ENCODE peak calls at places on chromosomes 7 and 10, in four cellular contexts. A, B, S and J are unnamed samples.

GRCh38 chr7:23712368-23713284 is 2.6 kb downstream of the STK31 start:
- DNase-seq in A (no peak), B (peak; percentile 53), S (peak; percentile 29), J (peak; percentile 74)

GRCh38 chr10:119233123-119233820 is 25.9 kb downstream of the GRK5 start:
- DNase-seq in A (no peak), B (no peak), S (no peak), J (no peak)

GRCh38 chr10:45418859-45419672 is 45.0 kb downstream of the ALOX5 start:
- DNase-seq in A (no peak), B (peak; percentile 35), S (no peak), J (no peak)

GRCh38 chr7:116438274-116438673 is 61.3 kb upstream of the CAV2 start:
- DNase-seq in A (no peak), B (no peak), S (no peak), J (no peak)

GRCh38 chr10:110898391-110898790 is 20.6 kb downstream of the BBIP1 start:
- DNase-seq in A (no peak), B (no peak), S (no peak), J (no peak)

GRCh38 chr10:123847686-123848432 is 43.7 kb downstream of the CPXM2 start:
- DNase-seq in A (no peak), B (no peak), S (no peak), J (no peak)

GRCh38 chr10:16867556-16867955 is 50.3 kb upstream of the RSU1 start:
- DNase-seq in A (peak; percentile 59), B (no peak), S (no peak), J (no peak)

GRCh38 chr7:45451636-45452035 is 122.5 kb upstream of the ADCY1 start:
- DNase-seq in A (peak; percentile 7), B (no peak), S (no peak), J (no peak)

GRCh38 chr10:113665806-113666354 is 2.0 kb upstream of the NRAP start:
- DNase-seq in A (no peak), B (no peak), S (peak; percentile 68), J (no peak)

GRCh38 chr10:37952926-37953325 is 23.5 kb downstream of the ZNF25 start:
- DNase-seq in A (no peak), B (no peak), S (no peak), J (no peak)

GRCh38 chr7:19522486-19522885 is 186.4 kb downstream of the POLR1F start:
- DNase-seq in A (peak; percentile 10), B (no peak), S (no peak), J (no peak)

GRCh38 chr10:99630991-99631390 is 10.8 kb upstream of the SLC25A28 start:
- DNase-seq in A (no peak), B (no peak), S (no peak), J (no peak)

GRCh38 chr7:98251251-98251843 is 685 bp downstream of the TECPR1 start:
- DNase-seq in A (no peak), B (peak; percentile 84), S (no peak), J (no peak)

GRCh38 chr10:118045154-118045841 is 1.4 kb downstream of the RAB11FIP2 start:
- DNase-seq in A (no peak), B (no peak), S (no peak), J (no peak)

GRCh38 chr10:86345296-86346168 is 21.1 kb downstream of the GRID1 start:
- DNase-seq in A (peak; percentile 5), B (no peak), S (no peak), J (no peak)

GRCh38 chr7:55244346-55244745 is 120.8 kb upstream of the LANCL2 start:
- DNase-seq in A (no peak), B (no peak), S (no peak), J (no peak)

GRCh38 chr7:107394831-107395230 is 75.0 kb upstream of the GPR22 start:
- DNase-seq in A (no peak), B (no peak), S (no peak), J (no peak)

GRCh38 chr10:74103560-74104248 is 46.9 kb downstream of the AP3M1 start:
- DNase-seq in A (no peak), B (no peak), S (no peak), J (no peak)

GRCh38 chr10:108465871-108466641 is 1301.5 kb upstream of the SORCS1 start:
- DNase-seq in A (no peak), B (no peak), S (no peak), J (no peak)

GRCh38 chr10:112813866-112814596 is 136.0 kb upstream of the TCF7L2 start:
- DNase-seq in A (no peak), B (no peak), S (no peak), J (no peak)

GRCh38 chr10:103583871-103584215 is 90.3 kb downstream of the NEURL1 start:
- DNase-seq in A (no peak), B (no peak), S (no peak), J (no peak)

GRCh38 chr7:140458191-140458590 is 21.1 kb downstream of the MKRN1 start:
- DNase-seq in A (no peak), B (no peak), S (no peak), J (no peak)

GRCh38 chr7:70583965-70584883 is 547.7 kb upstream of the GALNT17 start:
- DNase-seq in A (no peak), B (no peak), S (no peak), J (no peak)

GRCh38 chr7:89607797-89608196 is 546.5 kb upstream of the STEAP1 start:
- DNase-seq in A (no peak), B (peak; percentile 44), S (no peak), J (no peak)

GRCh38 chr7:27735165-27735564 is 4.8 kb upstream of the TAX1BP1 start:
- DNase-seq in A (no peak), B (no peak), S (no peak), J (no peak)

GRCh38 chr7:98703916-98704315 is 86.8 kb downstream of the NPTX2 start:
- DNase-seq in A (no peak), B (no peak), S (no peak), J (no peak)

GRCh38 chr7:139362981-139363380 is 3.3 kb downstream of the LUC7L2 start:
- DNase-seq in A (no peak), B (no peak), S (no peak), J (no peak)

GRCh38 chr7:143145-143751 is 49.1 kb upstream of the FAM20C start:
- DNase-seq in A (no peak), B (no peak), S (no peak), J (no peak)

GRCh38 chr7:625376-625971 is 101.0 kb upstream of the DNAAF5 start:
- DNase-seq in A (no peak), B (no peak), S (no peak), J (no peak)

GRCh38 chr7:42240416-42240815 is 3.4 kb upstream of the GLI3 start:
- DNase-seq in A (no peak), B (no peak), S (no peak), J (no peak)

GRCh38 chr7:42237891-42238531 is 1.0 kb upstream of the GLI3 start:
- DNase-seq in A (no peak), B (peak; percentile 6), S (no peak), J (no peak)

GRCh38 chr7:42237162-42237821 is at the start of gene GLI3:
- DNase-seq in A (peak; percentile 56), B (no peak), S (peak; percentile 77), J (no peak)

GRCh38 chr7:42236266-42237161 is 495 bp downstream of the GLI3 start:
- DNase-seq in A (no peak), B (no peak), S (no peak), J (no peak)

DNA sequence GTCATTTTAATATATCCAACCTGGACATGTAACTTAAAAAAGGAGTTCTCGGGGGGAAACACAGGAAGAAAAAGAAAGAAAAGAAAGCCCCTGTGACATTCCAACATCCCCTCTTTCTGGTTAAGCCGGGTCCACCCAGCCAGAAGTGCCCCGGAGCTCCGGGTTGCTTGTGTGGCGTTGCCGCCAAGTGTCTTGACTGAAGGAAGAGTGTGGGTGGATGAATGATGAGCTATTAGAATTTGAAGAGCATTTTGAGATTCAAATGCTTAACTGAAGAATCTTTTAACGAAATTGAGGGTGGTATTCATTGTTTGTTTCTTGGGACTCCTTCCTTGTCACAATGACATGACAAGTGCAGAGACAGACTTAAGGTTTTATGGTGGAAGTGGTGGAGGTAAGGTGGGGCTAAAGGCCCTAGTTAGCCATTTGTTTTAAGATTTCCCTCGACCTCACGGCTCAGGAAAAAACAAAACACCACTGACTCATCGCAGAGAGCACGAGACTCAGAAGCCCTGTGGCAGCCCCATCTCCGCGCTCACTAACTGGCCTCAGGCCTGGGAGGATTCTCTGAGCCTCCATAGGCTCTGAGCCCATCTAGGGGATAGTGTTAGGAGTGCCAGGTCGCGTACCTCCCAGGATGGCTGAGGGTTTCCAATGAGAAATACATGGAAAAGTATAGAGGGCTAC is 1.8 kb upstream of the GLI3 start:
- DNase-seq in A (peak; percentile 49), B (no peak), S (peak; percentile 34), J (no peak)
- H3K4me3 ChIP-seq in A (no peak overlapping the region), B (no peak overlapping the region), S (no peak overlapping the region), J (no peak overlapping the region)

GRCh38 chr7:92768501-92769360 is 67.6 kb downstream of the CDK6 start:
- DNase-seq in A (no peak), B (no peak), S (no peak), J (no peak)

GRCh38 chr7:92763636-92764423 is 72.5 kb downstream of the CDK6 start:
- DNase-seq in A (peak; percentile 79), B (no peak), S (no peak), J (no peak)

GRCh38 chr7:92767427-92767826 is 68.9 kb downstream of the CDK6 start:
- DNase-seq in A (no peak), B (no peak), S (no peak), J (no peak)

GRCh38 chr7:92765725-92766124 is 70.6 kb downstream of the CDK6 start:
- DNase-seq in A (no peak), B (no peak), S (no peak), J (no peak)

GRCh38 chr7:92766461-92767003 is 69.8 kb downstream of the CDK6 start:
- DNase-seq in A (no peak), B (no peak), S (no peak), J (no peak)
- H3K4me3 ChIP-seq in A (no peak overlapping the region), B (no peak overlapping the region), S (no peak overlapping the region), J (no peak overlapping the region)

DNA sequence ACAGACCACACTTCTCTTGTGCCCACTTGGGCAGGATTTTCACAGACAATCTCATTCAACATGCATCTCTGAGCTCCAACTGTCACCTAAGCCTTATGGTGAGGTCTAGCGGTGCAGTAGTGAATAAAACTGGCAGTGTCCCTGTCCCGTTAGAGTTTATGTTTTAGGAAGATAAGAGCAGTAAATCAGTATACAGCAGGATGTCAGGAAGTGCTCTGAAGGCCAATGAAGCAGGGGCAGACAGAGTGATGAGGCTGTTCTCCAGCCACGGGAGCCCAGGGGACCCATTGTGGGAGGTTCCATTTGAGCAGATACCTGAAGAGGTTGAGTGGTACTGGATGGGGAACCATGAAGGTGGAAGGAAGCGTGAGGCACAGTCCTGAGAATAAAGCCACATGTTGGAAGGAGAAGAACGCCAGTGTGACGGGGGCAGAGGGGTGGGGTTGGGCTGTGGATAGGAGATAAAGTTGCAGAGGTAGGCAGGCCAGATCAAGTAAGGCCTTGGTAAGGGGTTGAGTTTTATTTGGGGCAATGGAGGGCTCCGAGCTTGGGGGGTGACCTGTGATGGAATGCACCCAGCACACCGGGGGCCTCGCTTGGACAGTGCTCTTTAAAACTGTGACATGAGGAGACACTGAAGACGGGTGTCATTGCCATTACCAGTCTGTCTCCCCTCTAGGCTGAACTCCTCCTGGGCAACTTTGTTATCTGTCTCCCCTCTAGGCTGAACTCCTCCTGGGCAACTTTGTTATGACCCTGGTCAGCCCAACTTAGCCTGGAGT is 6.6 kb downstream of the GDF10 start:
- DNase-seq in A (no peak), B (no peak), S (no peak), J (no peak)
- H3K4me3 ChIP-seq in A (no peak overlapping the region), B (no peak overlapping the region), S (no peak overlapping the region), J (no peak overlapping the region)

DNA sequence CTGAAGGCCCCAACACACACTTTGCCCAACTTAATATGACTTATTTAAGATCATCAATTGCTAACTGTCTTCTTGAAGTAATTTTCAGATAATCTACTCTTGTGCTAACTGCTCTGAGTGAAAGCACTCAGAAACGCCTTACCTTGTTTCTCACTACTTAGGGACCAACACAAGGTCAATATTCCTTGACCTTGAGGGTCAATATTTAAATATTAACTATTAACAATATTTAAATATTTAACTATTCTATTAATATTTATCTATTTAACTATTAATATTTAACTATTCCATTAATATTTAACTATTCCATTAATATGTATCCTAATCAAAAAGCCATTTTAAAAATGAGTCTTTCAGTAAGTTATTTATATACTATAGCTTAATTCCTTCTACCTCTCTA is 26.0 kb upstream of the HNRNPH3 start:
- DNase-seq in A (no peak), B (no peak), S (no peak), J (no peak)
- H3K4me3 ChIP-seq in A (no peak overlapping the region), B (no peak overlapping the region), S (no peak overlapping the region), J (no peak overlapping the region)